ENCODE peak calls at places on chromosomes 7 and 10, in nine cellular contexts. U is CD8-positive, alpha-beta memory T cell; I is HCT116; O is astrocyte; F is CD8-positive, alpha-beta T cell; P is SK-N-SH; V is upper lobe of right lung; J is pancreas; S is A549. D is an unnamed sample.
A peak's percentile ranks its signal among the peaks of the same experiment; 100 is the strongest.

GRCh38 chr7:74373536-74373935 is 80.2 kb upstream of the GTF2IRD1 start:
- DNase-seq in U (no peak), I (no peak), O (no peak), F (no peak), P (no peak), V (no peak), J (no peak), S (no peak), D (no peak)

GRCh38 chr7:101391991-101392390 is 29.3 kb downstream of the COL26A1 start:
- DNase-seq in U (no peak), I (no peak), O (no peak), F (no peak), P (no peak), V (no peak), J (no peak), S (no peak), D (no peak)

GRCh38 chr10:97714401-97715258 is 1.1 kb downstream of the MARVELD1 start:
- DNase-seq in U (peak; percentile 12), I (no peak), O (peak; percentile 71), F (no peak), P (peak; percentile 80), V (peak; percentile 87), J (no peak), S (peak; percentile 64), D (no peak)

GRCh38 chr7:30800785-30801252 is 29.6 kb downstream of the MINDY4 start:
- DNase-seq in U (peak; percentile 31), I (peak; percentile 29), O (peak; percentile 47), F (no peak), P (peak; percentile 89), V (no peak), J (peak; percentile 43), S (peak; percentile 79), D (no peak)

GRCh38 chr10:86642499-86642898 is 11.8 kb upstream of the OPN4 start:
- DNase-seq in U (no peak), I (no peak), O (peak; percentile 23), F (no peak), P (peak; percentile 8), V (no peak), J (no peak), S (peak; percentile 36), D (no peak)

GRCh38 chr10:112314822-112315474 is 31.7 kb downstream of the TECTB start:
- DNase-seq in U (peak; percentile 37), I (peak; percentile 72), O (peak; percentile 49), F (peak; percentile 76), P (peak; percentile 76), V (peak; percentile 83), J (peak; percentile 57), S (peak; percentile 82), D (peak; percentile 42)

GRCh38 chr10:101646369-101646768 is 48.6 kb downstream of the FBXW4 start:
- DNase-seq in U (no peak), I (no peak), O (no peak), F (no peak), P (no peak), V (no peak), J (no peak), S (no peak), D (no peak)

GRCh38 chr10:35126530-35127288 is at the start of gene CREM:
- DNase-seq in U (peak; percentile 99), I (peak; percentile 90), O (peak; percentile 94), F (peak; percentile 100), P (peak; percentile 97), V (peak; percentile 100), J (peak; percentile 99), S (peak; percentile 85), D (peak; percentile 99)

GRCh38 chr10:90963331-90963730 is 42.4 kb upstream of the ANKRD1 start:
- DNase-seq in U (no peak), I (no peak), O (no peak), F (no peak), P (no peak), V (no peak), J (no peak), S (no peak), D (no peak)

GRCh38 chr10:108598320-108598695 is 1325.0 kb downstream of the XPNPEP1 start:
- DNase-seq in U (no peak), I (no peak), O (no peak), F (no peak), P (no peak), V (no peak), J (no peak), S (no peak), D (no peak)

GRCh38 chr10:129658673-129659072 is 191.6 kb downstream of the MGMT start:
- DNase-seq in U (no peak), I (no peak), O (no peak), F (no peak), P (no peak), V (no peak), J (no peak), S (no peak), D (no peak)

GRCh38 chr10:132856869-132857524 is 71.0 kb upstream of the NKX6-2 start:
- DNase-seq in U (no peak), I (no peak), O (no peak), F (no peak), P (no peak), V (peak; percentile 25), J (no peak), S (no peak), D (no peak)

GRCh38 chr10:83190614-83191013 is 948.7 kb upstream of the GHITM start:
- DNase-seq in U (no peak), I (no peak), O (no peak), F (no peak), P (no peak), V (no peak), J (no peak), S (no peak), D (no peak)

GRCh38 chr7:139850906-139851305 is 21.8 kb downstream of the TBXAS1 start:
- DNase-seq in U (no peak), I (no peak), O (no peak), F (no peak), P (no peak), V (no peak), J (no peak), S (no peak), D (no peak)

GRCh38 chr7:66296001-66296521 is 90.9 kb downstream of the TPST1 start:
- DNase-seq in U (no peak), I (no peak), O (peak; percentile 84), F (no peak), P (no peak), V (no peak), J (no peak), S (no peak), D (no peak)

DNA sequence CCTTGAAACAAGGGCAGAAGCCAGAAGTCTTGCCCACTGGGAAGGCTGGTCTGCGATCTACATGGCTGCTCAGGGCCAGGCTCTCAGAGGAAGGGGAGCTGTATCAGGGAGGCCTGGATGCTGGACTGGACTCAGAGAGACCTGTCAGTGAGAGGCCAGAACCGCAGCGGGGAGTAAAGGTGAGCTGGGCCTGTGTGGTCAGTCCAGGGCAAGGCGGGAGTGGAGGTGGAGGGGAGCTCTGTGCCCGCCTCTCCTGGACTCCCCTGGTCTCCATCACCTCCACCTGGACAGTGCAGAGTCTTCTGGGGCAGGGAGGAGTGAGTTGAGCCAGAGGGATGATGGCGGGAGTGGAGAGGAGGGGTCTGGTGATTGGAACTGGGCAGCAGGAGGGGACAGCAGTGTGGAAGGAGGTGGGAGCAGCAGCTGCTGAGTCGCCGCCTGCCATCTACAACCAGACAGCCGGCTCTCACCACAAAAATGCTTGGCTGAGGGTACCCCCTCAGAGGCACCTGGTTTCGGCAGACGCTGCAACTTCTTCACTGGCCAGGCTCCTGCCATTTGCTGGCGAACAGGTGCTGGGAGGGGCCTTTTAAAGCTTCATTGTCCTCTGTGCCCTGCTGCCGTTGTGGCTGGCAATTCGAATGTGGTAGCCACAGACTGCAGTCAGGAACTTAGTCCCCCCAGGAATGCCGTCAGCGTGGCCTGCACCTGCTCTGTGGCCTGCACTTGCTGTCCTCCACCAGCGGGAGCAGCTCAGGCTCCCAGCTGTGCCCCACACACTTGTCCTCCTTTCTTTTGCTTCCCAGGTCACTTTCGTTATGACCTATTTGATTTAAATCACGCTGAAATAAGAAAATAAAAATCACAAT is 3.5 kb downstream of the RASSF4 start:
- DNase-seq in U (no peak), I (no peak), O (no peak), F (no peak), P (no peak), V (no peak), J (peak; percentile 23), S (no peak), D (no peak)
- H3K27ac ChIP-seq in U (no peak overlapping the region), I (no peak overlapping the region), O (no peak overlapping the region), F (no peak overlapping the region), P (no peak overlapping the region), V (peak overlapping the region; percentile 86), J (peak overlapping the region; percentile 92), S (no peak overlapping the region), D (no peak overlapping the region)

DNA sequence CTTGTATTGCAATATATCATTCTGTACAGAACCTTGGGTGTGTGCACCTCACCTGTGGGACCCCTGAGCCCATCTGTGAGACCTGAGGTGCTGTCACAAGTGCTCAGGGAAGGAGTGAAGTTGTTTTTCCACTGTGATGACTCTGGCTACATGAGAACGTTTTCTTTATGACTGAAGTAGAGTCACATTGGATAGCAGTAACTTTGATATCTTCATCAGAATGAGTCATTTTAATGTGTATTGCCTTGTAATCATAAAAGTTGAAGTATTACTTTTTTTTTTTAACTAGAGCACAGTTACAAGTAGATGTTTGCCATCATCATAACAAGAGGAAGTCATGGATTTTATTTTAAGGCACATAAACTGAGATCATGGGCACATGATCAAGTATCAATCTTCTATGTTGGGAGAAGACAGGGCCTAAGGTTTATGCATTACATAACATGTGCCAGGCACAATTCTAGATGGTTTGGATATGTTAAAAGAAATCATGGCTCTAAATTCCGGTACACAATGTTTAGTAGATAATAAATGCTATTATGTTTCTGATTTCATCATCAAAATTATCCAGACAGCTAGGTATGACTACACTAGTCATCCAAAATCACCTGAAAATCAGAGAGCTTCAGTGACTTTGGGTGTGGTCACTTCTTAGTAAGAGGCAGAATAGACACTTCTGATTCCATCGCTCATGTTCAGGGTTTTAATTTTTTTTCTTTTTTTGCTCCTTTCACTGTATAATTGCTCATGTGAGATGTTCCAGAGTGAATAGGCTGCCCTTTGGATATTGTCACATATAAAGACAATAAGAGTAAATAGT is 82.7 kb upstream of the KLF6 start:
- DNase-seq in U (no peak), I (no peak), O (no peak), F (no peak), P (no peak), V (no peak), J (no peak), S (no peak), D (no peak)
- H3K4me1 ChIP-seq in U (peaks cover 7% of the 10 kb centered on the region), I (peaks cover 2% of the 10 kb centered on the region), O (no peaks in the 10 kb centered on the region), F (no peaks in the 10 kb centered on the region), P (no peaks in the 10 kb centered on the region), V (no peaks in the 10 kb centered on the region), J (peaks cover 5% of the 10 kb centered on the region), S (peaks cover 14% of the 10 kb centered on the region), D (peaks cover 27% of the 10 kb centered on the region)

DNA sequence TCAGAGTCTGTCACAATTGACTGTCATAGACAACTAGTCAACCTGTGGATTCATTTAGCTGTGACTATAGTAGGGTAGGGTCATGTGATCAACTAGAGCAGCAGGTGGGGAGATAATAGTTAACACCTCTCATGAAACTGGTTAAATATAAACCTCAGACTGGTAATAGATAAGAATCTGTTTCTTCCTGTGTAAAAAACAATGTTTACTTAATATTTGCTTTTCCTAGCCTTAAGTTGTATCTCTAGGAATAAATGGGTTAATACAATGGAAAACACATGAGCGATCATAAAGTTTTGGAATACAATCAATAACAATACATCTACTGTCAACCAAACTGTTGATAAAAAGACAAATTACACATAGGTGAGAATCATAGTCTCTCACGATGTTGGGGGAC is 43.4 kb upstream of the ITGB8 start:
- DNase-seq in U (no peak), I (no peak), O (no peak), F (no peak), P (no peak), V (no peak), J (no peak), S (no peak), D (no peak)
- H3K27ac ChIP-seq in U (no peak overlapping the region), I (no peak overlapping the region), O (no peak overlapping the region), F (no peak overlapping the region), P (no peak overlapping the region), V (no peak overlapping the region), J (no peak overlapping the region), S (no peak overlapping the region), D (no peak overlapping the region)

GRCh38 chr7:33776791-33777190 is 128.5 kb upstream of the BMPER start:
- DNase-seq in U (no peak), I (no peak), O (peak; percentile 32), F (no peak), P (no peak), V (no peak), J (no peak), S (no peak), D (no peak)
- H3K4me1 ChIP-seq in U (no peaks in the 10 kb centered on the region), I (no peaks in the 10 kb centered on the region), O (peaks cover 21% of the 10 kb centered on the region), F (no peaks in the 10 kb centered on the region), P (no peaks in the 10 kb centered on the region), V (no peaks in the 10 kb centered on the region), J (no peaks in the 10 kb centered on the region), S (no peaks in the 10 kb centered on the region), D (no peaks in the 10 kb centered on the region)